ENCODE peak calls at places on chromosome 3, in five cellular contexts. V is sigmoid colon, S is SK-N-SH, K is RWPE1, I is keratinocyte. N is an unnamed sample.

GRCh38 chr3:4825572-4826236 is 153.5 kb upstream of the BHLHE40 start:
- DNase-seq in V (no peak), S (no peak), K (no peak), I (no peak), N (no peak)

GRCh38 chr3:24389108-24390090 is 105.3 kb downstream of the THRB start:
- DNase-seq in V (no peak), S (no peak), K (no peak), I (no peak), N (no peak)

GRCh38 chr3:69400688-69401087 is 14.8 kb upstream of the FRMD4B start:
- DNase-seq in V (no peak), S (no peak), K (no peak), I (no peak), N (no peak)

GRCh38 chr3:176987901-176988300 is 209.4 kb downstream of the TBL1XR1 start:
- DNase-seq in V (no peak), S (no peak), K (no peak), I (no peak), N (no peak)

GRCh38 chr3:188326111-188326510 is 172.2 kb downstream of the LPP start:
- DNase-seq in V (no peak), S (no peak), K (no peak), I (no peak), N (no peak)

GRCh38 chr3:152320201-152320617 is 51.5 kb downstream of the MBNL1 start:
- DNase-seq in V (no peak), S (peak; percentile 61), K (no peak), I (no peak), N (peak; percentile 66)

GRCh38 chr3:165075695-165076094 is 2.6 kb downstream of the SI start:
- DNase-seq in V (no peak), S (no peak), K (no peak), I (no peak), N (no peak)

GRCh38 chr3:170038434-170039110 is 777 bp downstream of the GPR160 start:
- DNase-seq in V (no peak), S (no peak), K (no peak), I (no peak), N (no peak)

GRCh38 chr3:131735121-131735520 is 232.3 kb upstream of the MRPL3 start:
- DNase-seq in V (no peak), S (no peak), K (no peak), I (no peak), N (peak; percentile 16)

GRCh38 chr3:126446791-126447190 is 28.9 kb downstream of the ZXDC start:
- DNase-seq in V (no peak), S (no peak), K (no peak), I (no peak), N (no peak)

GRCh38 chr3:129238945-129239705 is 10.3 kb upstream of the COPG1 start:
- DNase-seq in V (no peak), S (no peak), K (no peak), I (no peak), N (peak; percentile 87)

GRCh38 chr3:20264900-20265567 is 79.0 kb upstream of the SGO1 start:
- DNase-seq in V (no peak), S (no peak), K (no peak), I (no peak), N (no peak)

GRCh38 chr3:104988491-104988890 is 378.2 kb upstream of the ALCAM start:
- DNase-seq in V (no peak), S (no peak), K (no peak), I (no peak), N (no peak)

GRCh38 chr3:104989878-104990277 is 376.8 kb upstream of the ALCAM start:
- DNase-seq in V (no peak), S (no peak), K (no peak), I (no peak), N (no peak)

GRCh38 chr3:104990758-104991157 is 376.0 kb upstream of the ALCAM start:
- DNase-seq in V (no peak), S (no peak), K (no peak), I (no peak), N (no peak)

GRCh38 chr3:104992618-104993017 is 374.1 kb upstream of the ALCAM start:
- DNase-seq in V (no peak), S (peak; percentile 34), K (no peak), I (no peak), N (no peak)

DNA sequence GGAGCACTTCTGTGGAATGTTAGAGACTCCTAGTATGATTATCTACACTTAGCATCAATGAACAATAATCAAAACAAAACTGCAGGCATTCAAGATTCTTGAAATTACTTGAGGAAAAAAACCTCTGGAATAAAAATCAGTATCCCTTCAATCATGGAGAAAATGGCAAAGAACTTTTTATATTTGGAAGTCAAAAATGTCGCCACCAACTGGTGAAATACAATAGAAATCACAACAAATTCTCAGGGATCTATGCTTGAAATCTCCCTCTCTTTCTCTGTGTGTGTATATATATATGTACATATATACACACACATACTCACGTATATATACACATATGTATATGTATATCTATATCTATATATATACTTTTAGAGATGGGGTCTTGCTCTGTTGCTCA is 378.9 kb upstream of the ALCAM start:
- DNase-seq in V (no peak), S (no peak), K (no peak), I (no peak), N (no peak)
- TF ChIP-seq CTCF in V (no peak), S (peak; percentile 46), K (no peak), I (no peak), N (no peak)

GRCh38 chr3:65732060-65732933 is 306.4 kb downstream of the MAGI1 start:
- DNase-seq in V (no peak), S (peak; percentile 71), K (peak; percentile 55), I (peak; percentile 5), N (peak; percentile 76)
- TF ChIP-seq CTCF in V (peak; percentile 56), S (peak; percentile 85), K (peak; percentile 86), I (peak; percentile 45), N (peak; percentile 86)

DNA sequence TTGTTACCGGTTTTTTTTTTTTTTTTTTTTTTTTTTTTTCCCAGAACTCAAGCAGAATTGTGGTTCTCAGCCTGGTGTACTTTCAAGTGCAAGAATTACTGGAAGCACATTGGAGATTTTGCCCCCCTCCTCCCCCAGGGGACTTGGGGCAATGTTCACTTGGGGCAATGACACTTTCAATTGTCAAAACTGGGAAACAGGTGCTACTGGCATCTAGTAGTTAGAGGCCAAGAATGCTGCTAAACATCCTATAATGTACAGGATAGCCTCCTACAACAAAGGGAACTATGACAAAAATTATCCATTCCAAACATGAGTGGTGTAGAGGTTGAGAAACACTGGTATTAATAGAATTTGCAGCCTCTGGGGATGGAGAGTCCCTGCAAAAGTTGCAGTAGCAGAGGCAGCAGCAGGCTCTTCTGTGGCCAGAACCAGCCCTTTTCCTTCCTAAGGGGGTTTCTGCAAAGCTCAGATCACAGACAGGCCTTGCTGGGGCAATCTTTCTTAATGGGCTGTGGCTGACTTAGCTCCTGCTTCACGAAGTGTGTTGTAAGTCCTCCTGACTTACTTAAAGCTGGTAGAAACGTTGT is 144.3 kb upstream of the MRPS22 start:
- DNase-seq in V (no peak), S (no peak), K (no peak), I (no peak), N (peak; percentile 30)
- TF ChIP-seq CTCF in V (no peak), S (no peak), K (no peak), I (no peak), N (no peak)

GRCh38 chr3:123621510-123622189 is 36.8 kb upstream of the HACD2 start:
- DNase-seq in V (no peak), S (no peak), K (no peak), I (no peak), N (no peak)

GRCh38 chr3:123622766-123623165 is 37.9 kb upstream of the HACD2 start:
- DNase-seq in V (no peak), S (no peak), K (no peak), I (no peak), N (no peak)

GRCh38 chr3:123626881-123627280 is 42.0 kb upstream of the HACD2 start:
- DNase-seq in V (no peak), S (no peak), K (no peak), I (no peak), N (no peak)

GRCh38 chr3:123623346-123623880 is 38.6 kb upstream of the HACD2 start:
- DNase-seq in V (no peak), S (no peak), K (peak; percentile 74), I (no peak), N (no peak)

DNA sequence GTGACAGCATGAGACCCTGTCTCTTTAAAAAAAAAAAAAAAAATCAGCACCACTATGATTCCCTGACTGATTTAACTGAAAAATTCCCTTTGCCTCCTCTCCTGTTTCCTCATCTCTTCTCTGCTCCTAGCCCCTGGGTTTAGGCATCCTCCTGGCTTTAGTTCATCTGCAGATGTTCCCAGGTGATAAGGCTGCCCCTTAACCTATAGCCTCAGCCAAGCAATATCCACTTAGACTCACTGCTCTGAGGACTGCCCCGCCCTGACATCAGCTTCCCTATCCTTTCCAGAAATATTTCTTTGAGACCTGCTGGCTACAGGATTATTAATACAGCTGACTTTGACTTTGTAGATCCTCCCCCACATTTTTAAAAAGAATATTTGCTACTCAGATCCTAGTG is 39.4 kb upstream of the HACD2 start:
- DNase-seq in V (no peak), S (no peak), K (no peak), I (no peak), N (no peak)
- TF ChIP-seq CTCF in V (no peak), S (no peak), K (no peak), I (no peak), N (no peak)

DNA sequence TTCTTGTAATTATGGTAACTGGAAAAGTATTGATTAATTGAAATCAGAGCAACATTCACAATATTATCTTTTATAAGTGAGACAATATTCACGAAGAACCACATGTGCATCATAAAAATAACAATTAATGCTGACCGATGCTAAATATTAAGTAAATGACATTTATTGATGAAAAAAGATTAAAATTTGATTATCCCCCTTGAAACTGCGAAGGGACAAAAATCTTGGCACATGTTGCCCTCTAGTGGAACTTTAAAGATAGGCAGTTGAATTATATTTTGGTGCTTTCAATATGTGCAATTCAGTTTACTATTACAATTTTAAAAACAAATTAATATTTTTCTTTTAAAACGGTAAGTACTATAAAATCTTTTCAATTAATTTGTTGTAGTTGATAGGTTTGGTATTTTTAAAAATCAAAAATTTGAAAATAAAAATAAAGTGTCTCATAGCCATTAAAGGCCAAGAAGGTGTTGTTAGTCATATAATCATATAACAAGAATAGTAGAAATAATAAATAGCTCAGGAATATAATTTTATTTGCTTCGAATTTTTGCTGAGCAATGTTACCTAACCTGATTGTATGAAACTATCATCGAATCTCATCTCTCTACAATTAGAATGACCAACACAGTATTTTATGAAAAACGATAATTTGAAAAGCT is 270.2 kb downstream of the ROBO1 start:
- DNase-seq in V (no peak), S (peak; percentile 65), K (peak; percentile 14), I (no peak), N (peak; percentile 37)
- TF ChIP-seq CTCF in V (peak; percentile 37), S (peak; percentile 88), K (peak; percentile 76), I (no peak), N (peak; percentile 72)

N was measured in fibroblast of the aortic adventitia.